ENCODE peak calls at places on chromosome 21, in six cellular contexts. J is CD8-positive, alpha-beta T cell; I is AG04450; O is stomach; G is IMR-90; Y is progenitor cell of endocrine pancreas. N is an unnamed sample.

GRCh38 chr21:45175326-45176085 is 101.1 kb downstream of the ADARB1 start:
- DNase-seq in Y (no peak), G (peak), I (no peak), O (no peak), J (no peak), N (no peak)

GRCh38 chr21:45393833-45394638 is 10.9 kb upstream of the COL18A1 start:
- DNase-seq in Y (no peak), I (no peak), J (no peak), O (no peak), G (no peak), N (no peak)

GRCh38 chr21:45865106-45865835 is 116.3 kb upstream of the COL6A1 start:
- DNase-seq in G (peak), I (peak), Y (no peak), J (no peak), O (no peak), N (no peak)

GRCh38 chr21:25422610-25423608 is 184.4 kb downstream of the MRPL39 start:
- DNase-seq in Y (no peak), O (no peak), G (no peak), I (no peak), J (no peak), N (no peak)

GRCh38 chr21:41958886-41959563 is 5.2 kb upstream of the C2CD2 start:
- DNase-seq in Y (no peak), I (no peak), O (no peak), J (no peak), G (no peak), N (no peak)

GRCh38 chr21:34345892-34346291 is 17.9 kb upstream of the KCNE2 start:
- DNase-seq in I (peak), J (no peak), Y (no peak), O (no peak), G (peak), N (no peak)

GRCh38 chr21:44615466-44615865 is 3.6 kb downstream of the KRTAP10-8 start:
- DNase-seq in O (no peak), G (no peak), J (no peak), I (no peak), Y (no peak), N (no peak)

GRCh38 chr21:41620982-41621381 is 113.0 kb upstream of the TMPRSS2 start:
- DNase-seq in I (no peak), O (no peak), J (no peak), Y (no peak), G (peak), N (no peak)

GRCh38 chr21:41837756-41838297 is 41.3 kb downstream of the PRDM15 start:
- DNase-seq in Y (no peak), I (no peak), G (no peak), J (no peak), O (no peak), N (no peak)

GRCh38 chr21:43367296-43367695 is 59.6 kb downstream of the SIK1 start:
- DNase-seq in O (no peak), Y (no peak), J (no peak), G (no peak), I (no peak), N (no peak)

GRCh38 chr21:14766241-14766640 is 220.1 kb upstream of the SAMSN1 start:
- DNase-seq in Y (no peak), I (no peak), O (no peak), J (no peak), G (no peak), N (no peak)

GRCh38 chr21:29254550-29254949 is 44.2 kb upstream of the BACH1 start:
- DNase-seq in I (no peak), O (no peak), J (no peak), G (no peak), Y (no peak), N (no peak)

GRCh38 chr21:45335151-45335760 is 47.6 kb upstream of the POFUT2 start:
- DNase-seq in O (no peak), Y (no peak), G (no peak), I (no peak), J (no peak), N (no peak)

GRCh38 chr21:35426484-35426883 is 377.4 kb upstream of the RUNX1 start:
- DNase-seq in Y (no peak), G (no peak), J (no peak), I (no peak), O (no peak), N (no peak)

GRCh38 chr21:43916691-43917514 is 51.9 kb downstream of the AGPAT3 start:
- DNase-seq in G (peak), J (peak), I (no peak), Y (no peak), O (no peak), N (no peak)

GRCh38 chr21:45538381-45539045 is 3.7 kb downstream of the SLC19A1 start:
- DNase-seq in I (no peak), Y (no peak), J (no peak), G (no peak), O (peak), N (no peak)

GRCh38 chr21:25324666-25325065 is 282.6 kb downstream of the MRPL39 start:
- DNase-seq in G (no peak), I (no peak), O (no peak), J (no peak), Y (no peak), N (no peak)

GRCh38 chr21:34797926-34798595 is 129.3 kb downstream of the CLIC6 start:
- DNase-seq in O (no peak), Y (no peak), I (no peak), J (no peak), G (no peak), N (no peak)

GRCh38 chr21:36613064-36613463 is 85.9 kb upstream of the SIM2 start:
- DNase-seq in I (peak), J (no peak), G (peak), O (peak), Y (no peak), N (no peak)

GRCh38 chr21:43913928-43914327 is 48.9 kb downstream of the AGPAT3 start:
- DNase-seq in Y (no peak), I (no peak), J (no peak), G (peak), O (no peak), N (no peak)

GRCh38 chr21:44829507-44830092 is 11.7 kb upstream of the SUMO3 start:
- DNase-seq in J (no peak), O (no peak), I (no peak), G (no peak), Y (no peak), N (no peak)

GRCh38 chr21:45300786-45301520 is 13.3 kb upstream of the POFUT2 start:
- DNase-seq in J (no peak), I (no peak), G (no peak), Y (no peak), O (no peak), N (no peak)

GRCh38 chr21:43333301-43334062 is 93.4 kb downstream of the SIK1 start:
- DNase-seq in O (peak), I (peak), J (no peak), Y (peak), G (peak), N (peak)

GRCh38 chr21:43965911-43966585 is 46.1 kb upstream of the TRAPPC10 start:
- DNase-seq in Y (no peak), J (no peak), O (no peak), G (no peak), I (no peak), N (no peak)

GRCh38 chr21:33825898-33826297 is 89.7 kb downstream of the ATP5PO start:
- DNase-seq in J (no peak), Y (no peak), O (no peak), G (peak), I (peak), N (no peak)

GRCh38 chr21:45466330-45467220 is 61.6 kb downstream of the COL18A1 start:
- DNase-seq in O (no peak), J (no peak), I (no peak), G (no peak), Y (no peak), N (no peak)

GRCh38 chr21:42202321-42202720 is 16.6 kb upstream of the ABCG1 start:
- DNase-seq in G (no peak), O (no peak), I (no peak), Y (no peak), J (no peak), N (peak)

GRCh38 chr21:42189860-42190491 is 29.0 kb upstream of the ABCG1 start:
- DNase-seq in G (no peak), O (no peak), I (no peak), Y (no peak), J (no peak), N (peak)

GRCh38 chr21:15141236-15141970 is 76.6 kb upstream of the NRIP1 start:
- DNase-seq in J (no peak), G (no peak), Y (no peak), O (peak), I (no peak), N (no peak)

GRCh38 chr21:42675403-42675802 is 22.0 kb downstream of the PDE9A start:
- DNase-seq in J (no peak), G (no peak), O (no peak), Y (no peak), I (no peak), N (no peak)

GRCh38 chr21:15731243-15731613 is 1.4 kb downstream of the USP25 start:
- DNase-seq in I (no peak), O (no peak), J (no peak), G (no peak), Y (no peak), N (no peak)

GRCh38 chr21:35048706-35049617 is at the start of gene RUNX1:
- DNase-seq in J (peak), I (no peak), Y (no peak), O (peak), G (peak), N (no peak)

GRCh38 chr21:36584980-36585940 is 105.3 kb upstream of the CLDN14 start:
- DNase-seq in O (no peak), Y (no peak), I (no peak), J (no peak), G (no peak), N (no peak)

GRCh38 chr21:32828908-32829307 is 57.4 kb upstream of the PAXBP1 start:
- DNase-seq in Y (no peak), O (no peak), J (no peak), G (no peak), I (no peak), N (no peak)

GRCh38 chr21:15080504-15080903 is 15.7 kb upstream of the NRIP1 start:
- DNase-seq in J (no peak), G (no peak), Y (no peak), I (no peak), O (no peak), N (no peak)

GRCh38 chr21:46500224-46500861 is 41.7 kb downstream of the DIP2A start:
- DNase-seq in Y (no peak), I (no peak), G (peak), O (no peak), J (no peak), N (no peak)

GRCh38 chr21:45105906-45106485 is 31.6 kb downstream of the ADARB1 start:
- DNase-seq in O (no peak), G (no peak), J (no peak), Y (no peak), I (no peak), N (no peak)

GRCh38 chr21:42724226-42724920 is 71.0 kb downstream of the PDE9A start:
- DNase-seq in Y (no peak), I (peak), J (no peak), O (no peak), G (peak), N (no peak)

GRCh38 chr21:15422761-15423160 is 307.0 kb upstream of the USP25 start:
- DNase-seq in G (peak), Y (no peak), I (no peak), O (no peak), J (no peak), N (no peak)

GRCh38 chr21:33885158-33885514 is 30.5 kb downstream of the ATP5PO start:
- DNase-seq in Y (no peak), O (no peak), J (no peak), I (no peak), G (no peak), N (no peak)

GRCh38 chr21:30842990-30843389 is 13.4 kb upstream of the KRTAP7-1 start:
- DNase-seq in I (no peak), Y (no peak), G (no peak), J (no peak), O (no peak), N (no peak)

GRCh38 chr21:30838536-30838935 is 9.0 kb upstream of the KRTAP7-1 start:
- DNase-seq in J (no peak), O (no peak), Y (no peak), I (no peak), G (no peak), N (no peak)

GRCh38 chr21:30839304-30839703 is 9.7 kb upstream of the KRTAP7-1 start:
- DNase-seq in I (no peak), G (no peak), J (no peak), O (no peak), Y (peak), N (no peak)
- TF ChIP-seq CTCF in I (no peak), G (no peak), J (no peak), O (no peak), Y (peak), N (peak)

GRCh38 chr21:38404134-38404533 is 94.1 kb downstream of the ERG start:
- DNase-seq in O (no peak), I (no peak), G (no peak), Y (no peak), J (no peak), N (no peak)
- TF ChIP-seq CTCF in O (no peak), I (no peak), G (no peak), Y (peak), J (no peak), N (no peak)

GRCh38 chr21:28193189-28193588 is 799.5 kb downstream of the LTN1 start:
- DNase-seq in J (no peak), I (no peak), Y (no peak), G (no peak), O (no peak), N (no peak)
- TF ChIP-seq CTCF in J (no peak), I (peak), Y (no peak), G (no peak), O (no peak), N (no peak)

GRCh38 chr21:39690454-39690853 is 54.5 kb upstream of the IGSF5 start:
- DNase-seq in Y (no peak), I (no peak), J (no peak), G (no peak), O (no peak), N (no peak)
- TF ChIP-seq CTCF in Y (no peak), I (no peak), J (no peak), G (no peak), O (no peak), N (no peak)

GRCh38 chr21:18722193-18722592 is 318.6 kb upstream of the TMPRSS15 start:
- DNase-seq in Y (no peak), I (no peak), O (no peak), J (no peak), G (no peak), N (no peak)

GRCh38 chr21:18725653-18726052 is 322.1 kb upstream of the TMPRSS15 start:
- DNase-seq in G (no peak), O (no peak), J (no peak), I (no peak), Y (no peak), N (no peak)
- TF ChIP-seq CTCF in G (no peak), O (no peak), J (no peak), I (no peak), Y (no peak), N (no peak)